ENCODE peak calls at places on chromosomes 12 and 14, in four cellular contexts. F is G401; V is GM12864; H is activated CD4-positive, CD25-positive, alpha-beta regulatory T cell treated with anti-CD3 and anti-CD28 coated beads, Interleukin-2, amount 50 U/mL, for 16 hours. Z is an unnamed sample.

GRCh38 chr12:7091660-7092228 is 501 bp downstream of the C1R start:
- DNase-seq in F (no peak), V (no peak), H (no peak), Z (no peak)

GRCh38 chr12:109513977-109514376 is 36.5 kb downstream of the UBE3B start:
- DNase-seq in F (no peak), V (no peak), H (no peak), Z (no peak)

GRCh38 chr12:14845350-14845750 is 2.0 kb upstream of the ART4 start:
- DNase-seq in F (peak), V (no peak), H (peak), Z (peak)

GRCh38 chr14:45246151-45246550 is 6.9 kb downstream of the MIS18BP1 start:
- DNase-seq in F (no peak), V (no peak), H (no peak), Z (no peak)

GRCh38 chr12:59578239-59578638 is 17.6 kb upstream of the SLC16A7 start:
- DNase-seq in F (no peak), V (no peak), H (no peak), Z (no peak)

GRCh38 chr12:1318327-1319031 is 275.9 kb downstream of the FBXL14 start:
- DNase-seq in F (peak), V (no peak), H (no peak), Z (no peak)

GRCh38 chr12:90836689-90837088 is 118.3 kb downstream of the CCER1 start:
- DNase-seq in F (no peak), V (no peak), H (no peak), Z (no peak)

GRCh38 chr12:81337891-81338290 is 260.0 kb downstream of the ACSS3 start:
- DNase-seq in F (no peak), V (no peak), H (no peak), Z (no peak)

GRCh38 chr14:36940476-36940875 is 231.9 kb downstream of the SLC25A21 start:
- DNase-seq in F (no peak), V (no peak), H (no peak), Z (no peak)

GRCh38 chr12:6378709-6379427 is 3.5 kb upstream of the SCNN1A start:
- DNase-seq in F (no peak), V (no peak), H (no peak), Z (no peak)

Z was measured in central memory CD8-positive, alpha-beta T cell.